ENCODE peak calls at places on chromosomes 3 and 15, in four cellular contexts. J is stimulated activated CD4-positive, alpha-beta T cell treated with anti-CD3 and anti-CD28 coated beads, Interleukin-15, amount 100 ng/mL, for 1 hour; Z is A549; O is brain microvascular endothelial cell. V is an unnamed sample.

GRCh38 chr15:90818251-90819210 is 49.9 kb upstream of the FURIN start:
- DNase-seq in Z (no peak), O (no peak), J (no peak), V (no peak)

GRCh38 chr3:107969994-107970896 is 120.6 kb downstream of the CD47 start:
- DNase-seq in Z (no peak), O (peak), J (no peak), V (peak)

GRCh38 chr3:13141991-13142412 is 68.8 kb upstream of the IQSEC1 start:
- DNase-seq in Z (no peak), O (peak), J (no peak), V (no peak)

GRCh38 chr3:162134571-162134970 is 638.0 kb downstream of the OTOL1 start:
- DNase-seq in Z (no peak), J (no peak), O (peak), V (no peak)

GRCh38 chr3:4889896-4890295 is 89.3 kb upstream of the BHLHE40 start:
- DNase-seq in J (no peak), O (peak), Z (no peak), V (no peak)

GRCh38 chr3:14537590-14538450 is 2.3 kb downstream of the GRIP2 start:
- DNase-seq in Z (peak), J (no peak), O (no peak), V (no peak)

GRCh38 chr3:171487382-171487781 is 27.2 kb upstream of the TNIK start:
- DNase-seq in Z (no peak), J (no peak), O (no peak), V (no peak)

GRCh38 chr15:68640791-68641331 is 62.1 kb downstream of the CORO2B start:
- DNase-seq in Z (no peak), J (no peak), O (no peak), V (peak)

GRCh38 chr15:75928680-75929608 is 25.3 kb downstream of the FBXO22 start:
- DNase-seq in J (no peak), Z (peak), O (peak), V (no peak)

GRCh38 chr3:152269423-152270144 is 855 bp downstream of the MBNL1 start:
- DNase-seq in Z (peak), O (peak), J (no peak), V (peak)

GRCh38 chr3:18438586-18438985 is 13.4 kb upstream of the SATB1 start:
- DNase-seq in Z (no peak), O (no peak), J (peak), V (no peak)

GRCh38 chr3:34377961-34378360 is 579.5 kb downstream of the PDCD6IP start:
- DNase-seq in Z (no peak), J (no peak), O (no peak), V (no peak)

GRCh38 chr3:74532446-74532845 is 82.0 kb downstream of the CNTN3 start:
- DNase-seq in Z (no peak), J (no peak), O (peak), V (no peak)

GRCh38 chr15:71288348-71288955 is 173.2 kb downstream of the THSD4 start:
- DNase-seq in Z (no peak), O (no peak), J (no peak), V (no peak)

GRCh38 chr3:11379238-11379823 is 107.1 kb downstream of the ATG7 start:
- DNase-seq in O (peak), Z (peak), J (no peak), V (peak)

GRCh38 chr3:181336597-181336996 is 347.1 kb upstream of the DNAJC19 start:
- DNase-seq in O (no peak), J (no peak), Z (no peak), V (no peak)

GRCh38 chr15:40859206-40859851 is 14.7 kb downstream of the RHOV start:
- DNase-seq in Z (peak), J (peak), O (peak), V (peak)

GRCh38 chr3:28012830-28013229 is 228.6 kb upstream of the CMC1 start:
- DNase-seq in J (no peak), Z (no peak), O (no peak), V (no peak)

GRCh38 chr3:100902572-100902971 is 90.6 kb downstream of the ABI3BP start:
- DNase-seq in O (peak), J (no peak), Z (no peak), V (no peak)

GRCh38 chr15:79093352-79093935 is 2.9 kb upstream of the RASGRF1 start:
- DNase-seq in O (no peak), J (no peak), Z (no peak), V (no peak)

GRCh38 chr3:127754411-127755304 is 67.7 kb downstream of the MGLL start:
- DNase-seq in O (no peak), J (no peak), Z (no peak), V (peak)

GRCh38 chr15:90219421-90220141 is 14.2 kb downstream of the CIB1 start:
- DNase-seq in O (no peak), J (peak), Z (peak), V (peak)

GRCh38 chr3:33385423-33385822 is 54.8 kb downstream of the UBP1 start:
- DNase-seq in J (no peak), Z (no peak), O (no peak), V (no peak)

GRCh38 chr15:80404057-80404718 is at the start of gene ARNT2:
- DNase-seq in J (no peak), Z (peak), O (no peak), V (peak)

GRCh38 chr3:125165189-125165947 is 47.2 kb downstream of the SLC12A8 start:
- DNase-seq in Z (no peak), J (no peak), O (peak), V (no peak)

V was measured in head of caudate nucleus.